ENCODE peak calls at places on chromosomes 13 and 19, in ten cellular contexts. A is AG09309, T is psoas muscle, E is IMR-90, U is GM23248, X is mucosa of descending colon, B is BJ, D is AG04449, Q is Panc1, W is esophagus muscularis mucosa. Z is an unnamed sample.

GRCh38 chr19:21483589-21484170 is 21.7 kb upstream of the ZNF429 start:
- DNase-seq in A (no peak), T (peak; percentile 43), E (no peak), U (peak; percentile 8), X (peak; percentile 61), B (no peak), D (no peak), Q (no peak), W (no peak), Z (peak; percentile 30)

GRCh38 chr13:42048625-42049453 is at the start of gene DGKH:
- DNase-seq in A (no peak), T (peak; percentile 84), E (peak; percentile 78), U (peak; percentile 89), X (peak; percentile 87), B (no peak), D (no peak), Q (no peak), W (no peak), Z (peak; percentile 70)

GRCh38 chr19:5738423-5738822 is 18.0 kb downstream of the CATSPERD start:
- DNase-seq in A (no peak), T (no peak), E (no peak), U (peak; percentile 58), X (no peak), B (no peak), D (no peak), Q (no peak), W (no peak), Z (peak; percentile 11)

GRCh38 chr19:50008532-50008931 is 16.6 kb downstream of the VRK3 start:
- DNase-seq in A (no peak), T (no peak), E (no peak), U (peak; percentile 31), X (peak; percentile 43), B (no peak), D (no peak), Q (no peak), W (no peak), Z (no peak)

GRCh38 chr19:28880735-28881401 is 332.1 kb downstream of the UQCRFS1 start:
- DNase-seq in A (no peak), T (no peak), E (no peak), U (no peak), X (no peak), B (no peak), D (no peak), Q (no peak), W (no peak), Z (no peak)

GRCh38 chr19:10780368-10780767 is 55.6 kb downstream of the TMED1 start:
- DNase-seq in A (peak; percentile 56), T (peak; percentile 61), E (peak; percentile 54), U (peak; percentile 20), X (peak; percentile 43), B (no peak), D (no peak), Q (no peak), W (no peak), Z (peak; percentile 98)

GRCh38 chr19:38434549-38435051 is 1.1 kb downstream of the RYR1 start:
- DNase-seq in A (no peak), T (peak; percentile 85), E (no peak), U (no peak), X (peak; percentile 12), B (no peak), D (no peak), Q (no peak), W (no peak), Z (no peak)

GRCh38 chr19:20612711-20613316 is 47.2 kb upstream of the ZNF737 start:
- DNase-seq in A (no peak), T (no peak), E (no peak), U (no peak), X (no peak), B (no peak), D (no peak), Q (no peak), W (no peak), Z (no peak)

GRCh38 chr19:46192990-46193650 is 36.4 kb upstream of the IGFL1 start:
- DNase-seq in A (peak; percentile 27), T (peak; percentile 51), E (peak; percentile 51), U (peak; percentile 95), X (peak; percentile 10), B (peak; percentile 48), D (no peak), Q (no peak), W (no peak), Z (peak; percentile 56)
- H3K4me3 ChIP-seq in A (no peak overlapping the region), T (no peak overlapping the region), E (no peak overlapping the region), U (peak overlapping the region; percentile 5), X (no peak overlapping the region), B (no peak overlapping the region), D (no peak overlapping the region), Q (no peak overlapping the region), W (no peak overlapping the region), Z (no peak overlapping the region)

DNA sequence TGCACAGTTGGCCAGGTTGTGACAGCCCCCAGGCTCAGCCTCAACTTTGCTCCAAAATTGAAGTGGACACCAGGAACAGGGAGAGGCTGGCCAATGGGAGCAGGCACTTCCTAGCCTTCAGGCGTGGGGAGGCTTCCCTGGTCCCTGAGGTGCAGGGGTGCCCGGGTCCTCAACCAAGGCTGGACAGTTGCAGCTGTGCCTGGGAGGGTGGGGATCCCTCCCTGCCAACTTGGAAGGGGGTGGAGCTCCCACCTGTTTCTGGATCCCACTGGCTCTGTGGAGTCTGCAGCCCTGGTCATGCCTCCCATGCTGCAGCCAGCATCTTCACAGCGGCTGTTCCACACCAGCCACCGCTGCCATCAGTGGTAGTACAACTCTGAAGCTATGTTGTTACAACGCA is 502.8 kb upstream of the SLITRK5 start:
- DNase-seq in A (no peak), T (no peak), E (no peak), U (no peak), X (no peak), B (no peak), D (no peak), Q (no peak), W (no peak), Z (no peak)
- H3K4me3 ChIP-seq in A (no peak overlapping the region), T (no peak overlapping the region), E (no peak overlapping the region), U (no peak overlapping the region), X (no peak overlapping the region), B (no peak overlapping the region), D (no peak overlapping the region), Q (no peak overlapping the region), W (no peak overlapping the region), Z (no peak overlapping the region)

GRCh38 chr19:30284209-30284608 is 88.0 kb upstream of the ZNF536 start:
- DNase-seq in A (no peak), T (no peak), E (no peak), U (no peak), X (no peak), B (no peak), D (no peak), Q (no peak), W (no peak), Z (no peak)

GRCh38 chr19:30286378-30286777 is 85.8 kb upstream of the ZNF536 start:
- DNase-seq in A (no peak), T (no peak), E (no peak), U (no peak), X (no peak), B (no peak), D (no peak), Q (no peak), W (no peak), Z (no peak)

GRCh38 chr19:30287259-30287658 is 84.9 kb upstream of the ZNF536 start:
- DNase-seq in A (no peak), T (no peak), E (no peak), U (no peak), X (no peak), B (no peak), D (no peak), Q (no peak), W (no peak), Z (no peak)

GRCh38 chr19:30283556-30283955 is 88.6 kb upstream of the ZNF536 start:
- DNase-seq in A (no peak), T (no peak), E (no peak), U (no peak), X (no peak), B (no peak), D (no peak), Q (no peak), W (no peak), Z (no peak)

DNA sequence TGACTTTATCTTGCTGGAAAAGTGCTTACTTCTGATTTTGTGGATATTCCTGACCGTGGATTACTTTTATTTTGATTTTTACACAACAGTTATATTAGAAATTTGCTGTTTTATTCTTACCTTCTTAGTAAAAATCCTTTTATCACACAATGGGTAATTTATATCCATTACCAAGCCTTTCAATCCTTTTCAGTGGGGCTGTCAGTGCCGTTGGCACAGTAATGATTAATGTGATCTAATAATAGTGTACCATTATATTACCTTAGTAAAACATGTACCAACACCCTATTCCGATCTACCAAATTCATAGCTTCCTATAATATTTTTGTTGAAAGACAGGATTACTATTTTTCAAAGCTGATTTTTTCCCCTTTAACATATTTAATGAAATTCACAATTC is 87.3 kb upstream of the ZNF536 start:
- DNase-seq in A (no peak), T (no peak), E (no peak), U (no peak), X (no peak), B (no peak), D (no peak), Q (no peak), W (no peak), Z (no peak)
- H3K4me3 ChIP-seq in A (no peak overlapping the region), T (no peak overlapping the region), E (no peak overlapping the region), U (no peak overlapping the region), X (no peak overlapping the region), B (no peak overlapping the region), D (no peak overlapping the region), Q (no peak overlapping the region), W (no peak overlapping the region), Z (no peak overlapping the region)

GRCh38 chr13:63631006-63631405 is 2215.4 kb upstream of the PCDH20 start:
- DNase-seq in A (no peak), T (no peak), E (no peak), U (no peak), X (no peak), B (no peak), D (no peak), Q (no peak), W (no peak), Z (no peak)
- H3K4me3 ChIP-seq in A (no peak overlapping the region), T (no peak overlapping the region), E (no peak overlapping the region), U (no peak overlapping the region), X (no peak overlapping the region), B (no peak overlapping the region), D (no peak overlapping the region), Q (no peak overlapping the region), W (no peak overlapping the region), Z (no peak overlapping the region)

DNA sequence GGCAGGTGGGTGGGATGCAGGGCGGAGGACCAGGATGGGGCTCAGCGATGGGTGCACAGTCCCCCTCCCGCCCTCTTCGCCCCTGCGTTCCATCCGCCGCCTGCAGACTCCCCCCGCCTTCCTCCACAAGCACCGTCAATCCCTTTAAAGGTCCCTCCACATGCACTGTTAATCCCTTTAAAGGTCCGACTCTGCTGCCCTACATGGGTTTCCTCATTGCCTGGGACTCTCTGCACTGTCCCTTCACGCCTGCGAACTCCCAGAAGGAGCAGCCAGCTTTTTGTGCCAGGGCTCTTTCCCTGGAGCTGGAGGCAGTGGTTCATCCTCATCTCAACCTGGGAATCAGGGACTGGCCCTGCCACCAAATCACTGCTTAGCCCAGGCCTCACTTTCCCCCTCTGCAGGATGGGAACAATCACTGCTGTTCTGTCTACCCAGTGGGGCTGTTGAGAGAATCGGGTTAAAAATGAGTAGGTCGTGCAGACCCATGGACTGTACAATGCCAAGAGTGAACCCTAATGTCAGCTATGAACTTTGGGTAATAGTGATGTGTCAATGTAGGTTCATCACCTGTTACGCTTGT is 20.4 kb downstream of the ZNF574 start:
- DNase-seq in A (no peak), T (no peak), E (no peak), U (no peak), X (no peak), B (no peak), D (no peak), Q (no peak), W (no peak), Z (no peak)
- H3K4me3 ChIP-seq in A (no peak overlapping the region), T (no peak overlapping the region), E (no peak overlapping the region), U (no peak overlapping the region), X (no peak overlapping the region), B (no peak overlapping the region), D (no peak overlapping the region), Q (no peak overlapping the region), W (peak overlapping the region; percentile 43), Z (no peak overlapping the region)

Z was measured in fibroblast of mammary gland.